ENCODE peak calls at places on chromosomes 12 and 14, in six cellular contexts. One of them, this sample, is unnamed.

GRCh38 chr14:68345738-68346137 is 447.1 kb downstream of the ZFP36L1 start:
- DNase-seq in omental fat pad: no peak
- DNase-seq in activated CD8-positive, alpha-beta T cell treated with anti-CD3 and anti-CD28 coated beads for 36 hours: no peak
- DNase-seq in MM.1S: no peak
- DNase-seq in heart right ventricle: no peak
- DNase-seq in AG04450: no peak
- DNase-seq in this sample: no peak

GRCh38 chr14:97180304-97181200 is 383.4 kb downstream of the VRK1 start:
- DNase-seq in heart right ventricle: no peak
- DNase-seq in AG04450: no peak
- DNase-seq in activated CD8-positive, alpha-beta T cell treated with anti-CD3 and anti-CD28 coated beads for 36 hours: peak; percentile 9
- DNase-seq in MM.1S: no peak
- DNase-seq in omental fat pad: no peak
- DNase-seq in this sample: no peak

GRCh38 chr14:63654346-63654745 is 12.7 kb upstream of the WDR89 start:
- DNase-seq in AG04450: no peak
- DNase-seq in heart right ventricle: no peak
- DNase-seq in omental fat pad: no peak
- DNase-seq in MM.1S: no peak
- DNase-seq in activated CD8-positive, alpha-beta T cell treated with anti-CD3 and anti-CD28 coated beads for 36 hours: no peak
- DNase-seq in this sample: no peak

GRCh38 chr12:109386079-109386473 is 38.4 kb downstream of the MYO1H start:
- DNase-seq in AG04450: no peak
- DNase-seq in omental fat pad: no peak
- DNase-seq in heart right ventricle: no peak
- DNase-seq in activated CD8-positive, alpha-beta T cell treated with anti-CD3 and anti-CD28 coated beads for 36 hours: no peak
- DNase-seq in MM.1S: no peak
- DNase-seq in this sample: no peak

GRCh38 chr12:93318720-93319522 is 58.8 kb upstream of the NUDT4 start:
- DNase-seq in MM.1S: no peak
- DNase-seq in activated CD8-positive, alpha-beta T cell treated with anti-CD3 and anti-CD28 coated beads for 36 hours: no peak
- DNase-seq in omental fat pad: no peak
- DNase-seq in AG04450: no peak
- DNase-seq in heart right ventricle: no peak
- DNase-seq in this sample: no peak

GRCh38 chr14:103862393-103862782 is 15.0 kb upstream of the PPP1R13B start:
- DNase-seq in activated CD8-positive, alpha-beta T cell treated with anti-CD3 and anti-CD28 coated beads for 36 hours: no peak
- DNase-seq in AG04450: no peak
- DNase-seq in omental fat pad: no peak
- DNase-seq in heart right ventricle: no peak
- DNase-seq in MM.1S: no peak
- DNase-seq in this sample: no peak

GRCh38 chr14:35044939-35045797 is 904 bp upstream of the FAM177A1 start:
- DNase-seq in AG04450: peak; percentile 7
- DNase-seq in MM.1S: no peak
- DNase-seq in activated CD8-positive, alpha-beta T cell treated with anti-CD3 and anti-CD28 coated beads for 36 hours: peak; percentile 52
- DNase-seq in heart right ventricle: no peak
- DNase-seq in omental fat pad: no peak
- DNase-seq in this sample: no peak

GRCh38 chr12:88272456-88272855 is 130.3 kb downstream of the TMTC3 start:
- DNase-seq in heart right ventricle: no peak
- DNase-seq in omental fat pad: no peak
- DNase-seq in AG04450: no peak
- DNase-seq in MM.1S: no peak
- DNase-seq in activated CD8-positive, alpha-beta T cell treated with anti-CD3 and anti-CD28 coated beads for 36 hours: no peak
- DNase-seq in this sample: no peak

GRCh38 chr12:112347521-112347920 is 34.7 kb downstream of the HECTD4 start:
- DNase-seq in MM.1S: peak; percentile 19
- DNase-seq in AG04450: peak; percentile 90
- DNase-seq in omental fat pad: no peak
- DNase-seq in activated CD8-positive, alpha-beta T cell treated with anti-CD3 and anti-CD28 coated beads for 36 hours: peak; percentile 27
- DNase-seq in heart right ventricle: no peak
- DNase-seq in this sample: peak; percentile 26

GRCh38 chr14:24630872-24631477 is 3.0 kb downstream of the GZMB start:
- DNase-seq in AG04450: no peak
- DNase-seq in heart right ventricle: no peak
- DNase-seq in MM.1S: no peak
- DNase-seq in activated CD8-positive, alpha-beta T cell treated with anti-CD3 and anti-CD28 coated beads for 36 hours: no peak
- DNase-seq in omental fat pad: no peak
- DNase-seq in this sample: no peak

GRCh38 chr12:50166776-50167025 is 468 bp downstream of the CERS5 start:
- DNase-seq in omental fat pad: no peak
- DNase-seq in activated CD8-positive, alpha-beta T cell treated with anti-CD3 and anti-CD28 coated beads for 36 hours: peak; percentile 84
- DNase-seq in heart right ventricle: peak; percentile 41
- DNase-seq in AG04450: no peak
- DNase-seq in MM.1S: no peak
- DNase-seq in this sample: no peak

GRCh38 chr12:50162225-50162624 is 4.9 kb downstream of the CERS5 start:
- DNase-seq in omental fat pad: no peak
- DNase-seq in AG04450: no peak
- DNase-seq in activated CD8-positive, alpha-beta T cell treated with anti-CD3 and anti-CD28 coated beads for 36 hours: no peak
- DNase-seq in heart right ventricle: no peak
- DNase-seq in MM.1S: no peak
- DNase-seq in this sample: no peak

GRCh38 chr12:50164963-50165362 is 2.2 kb downstream of the CERS5 start:
- DNase-seq in activated CD8-positive, alpha-beta T cell treated with anti-CD3 and anti-CD28 coated beads for 36 hours: no peak
- DNase-seq in AG04450: no peak
- DNase-seq in omental fat pad: no peak
- DNase-seq in MM.1S: no peak
- DNase-seq in heart right ventricle: no peak
- DNase-seq in this sample: no peak

DNA sequence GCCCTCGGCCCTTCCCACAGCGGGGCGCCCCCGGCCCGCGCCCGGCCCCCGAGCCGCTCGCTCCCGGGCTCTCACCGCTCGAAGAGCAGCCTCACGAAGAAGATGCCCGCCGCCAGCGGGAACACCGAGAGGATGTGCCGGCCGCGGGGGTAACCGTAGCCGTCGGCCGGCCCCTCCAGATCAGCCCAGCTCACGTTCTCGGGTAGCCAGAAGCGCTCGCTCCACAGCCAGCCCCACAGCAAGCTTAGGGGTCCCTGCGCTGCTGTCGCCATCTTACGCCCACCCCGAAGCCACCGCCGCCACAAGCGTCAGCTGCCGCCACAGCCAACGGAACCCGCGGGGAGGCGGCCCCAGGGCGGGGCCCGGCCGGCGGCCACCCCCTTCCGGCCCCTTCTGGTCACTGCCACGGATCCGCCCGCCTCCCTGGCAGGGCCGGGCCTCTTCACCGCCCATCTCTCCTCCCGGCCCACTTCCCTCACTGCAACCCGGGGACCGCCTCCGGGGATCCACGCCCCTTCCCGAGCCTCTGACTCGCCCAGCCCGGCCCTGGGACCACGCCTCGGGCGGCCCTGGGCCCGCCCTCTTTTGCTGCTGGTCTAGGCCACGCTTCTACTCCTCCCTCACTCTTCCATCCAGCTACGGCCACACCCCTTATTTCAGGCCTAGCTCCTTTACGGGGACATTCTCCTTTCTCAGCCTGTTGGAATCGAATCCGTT is at the start of gene CERS5:
- DNase-seq in omental fat pad: peak; percentile 90
- DNase-seq in MM.1S: peak; percentile 98
- DNase-seq in AG04450: peak; percentile 96
- DNase-seq in heart right ventricle: peak; percentile 98
- DNase-seq in activated CD8-positive, alpha-beta T cell treated with anti-CD3 and anti-CD28 coated beads for 36 hours: peak; percentile 99
- DNase-seq in this sample: peak; percentile 94
- TF ChIP-seq CTCF in omental fat pad: no peak
- TF ChIP-seq CTCF in MM.1S: no peak
- TF ChIP-seq CTCF in AG04450: no peak
- TF ChIP-seq CTCF in heart right ventricle: peak; percentile 41
- TF ChIP-seq CTCF in activated CD8-positive, alpha-beta T cell treated with anti-CD3 and anti-CD28 coated beads for 36 hours: no peak
- TF ChIP-seq CTCF in this sample: peak; percentile 4

GRCh38 chr14:71534506-71534905 is 397.7 kb upstream of the RGS6 start:
- DNase-seq in heart right ventricle: no peak
- DNase-seq in omental fat pad: no peak
- DNase-seq in AG04450: no peak
- DNase-seq in activated CD8-positive, alpha-beta T cell treated with anti-CD3 and anti-CD28 coated beads for 36 hours: no peak
- DNase-seq in MM.1S: no peak
- DNase-seq in this sample: no peak

GRCh38 chr14:71532349-71532748 is 399.9 kb upstream of the RGS6 start:
- DNase-seq in AG04450: no peak
- DNase-seq in omental fat pad: no peak
- DNase-seq in activated CD8-positive, alpha-beta T cell treated with anti-CD3 and anti-CD28 coated beads for 36 hours: no peak
- DNase-seq in MM.1S: no peak
- DNase-seq in heart right ventricle: no peak
- DNase-seq in this sample: no peak

GRCh38 chr14:71533396-71533795 is 398.8 kb upstream of the RGS6 start:
- DNase-seq in MM.1S: no peak
- DNase-seq in AG04450: no peak
- DNase-seq in heart right ventricle: no peak
- DNase-seq in activated CD8-positive, alpha-beta T cell treated with anti-CD3 and anti-CD28 coated beads for 36 hours: no peak
- DNase-seq in omental fat pad: no peak
- DNase-seq in this sample: no peak

GRCh38 chr14:71533800-71534199 is 398.4 kb upstream of the RGS6 start:
- DNase-seq in activated CD8-positive, alpha-beta T cell treated with anti-CD3 and anti-CD28 coated beads for 36 hours: no peak
- DNase-seq in MM.1S: no peak
- DNase-seq in omental fat pad: no peak
- DNase-seq in heart right ventricle: no peak
- DNase-seq in AG04450: no peak
- DNase-seq in this sample: no peak

DNA sequence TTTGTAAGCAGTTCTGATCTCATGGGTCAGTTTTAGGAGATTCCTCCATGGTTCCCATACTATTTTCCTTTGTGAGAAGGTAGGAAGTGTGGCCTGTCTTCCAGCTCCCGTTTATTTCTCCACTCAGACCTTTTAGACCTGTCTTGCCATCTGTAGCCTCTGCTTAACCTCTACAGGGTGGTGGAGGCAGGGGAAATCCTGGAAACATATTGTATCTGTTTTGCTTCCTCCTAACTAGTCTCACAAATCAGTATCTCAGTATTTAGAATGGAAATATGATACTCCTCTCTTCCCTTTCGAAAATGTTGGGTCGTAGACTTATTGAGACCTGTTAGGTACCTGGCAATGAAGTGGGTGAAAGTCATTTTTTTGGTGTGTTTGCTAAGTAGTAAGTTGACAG is 399.4 kb upstream of the RGS6 start:
- DNase-seq in AG04450: no peak
- DNase-seq in MM.1S: no peak
- DNase-seq in omental fat pad: no peak
- DNase-seq in activated CD8-positive, alpha-beta T cell treated with anti-CD3 and anti-CD28 coated beads for 36 hours: no peak
- DNase-seq in heart right ventricle: no peak
- DNase-seq in this sample: no peak
- TF ChIP-seq CTCF in AG04450: no peak
- TF ChIP-seq CTCF in MM.1S: no peak
- TF ChIP-seq CTCF in omental fat pad: no peak
- TF ChIP-seq CTCF in activated CD8-positive, alpha-beta T cell treated with anti-CD3 and anti-CD28 coated beads for 36 hours: no peak
- TF ChIP-seq CTCF in heart right ventricle: no peak
- TF ChIP-seq CTCF in this sample: no peak

GRCh38 chr14:96065661-96066459 is 26.7 kb downstream of the C14orf132 start:
- DNase-seq in omental fat pad: no peak
- DNase-seq in AG04450: no peak
- DNase-seq in MM.1S: peak; percentile 70
- DNase-seq in heart right ventricle: no peak
- DNase-seq in activated CD8-positive, alpha-beta T cell treated with anti-CD3 and anti-CD28 coated beads for 36 hours: no peak
- DNase-seq in this sample: no peak
- TF ChIP-seq CTCF in omental fat pad: no peak
- TF ChIP-seq CTCF in AG04450: no peak
- TF ChIP-seq CTCF in MM.1S: no peak
- TF ChIP-seq CTCF in heart right ventricle: no peak
- TF ChIP-seq CTCF in activated CD8-positive, alpha-beta T cell treated with anti-CD3 and anti-CD28 coated beads for 36 hours: no peak
- TF ChIP-seq CTCF in this sample: no peak

GRCh38 chr12:130881046-130881445 is 9.2 kb downstream of the RAN start:
- DNase-seq in omental fat pad: no peak
- DNase-seq in AG04450: no peak
- DNase-seq in activated CD8-positive, alpha-beta T cell treated with anti-CD3 and anti-CD28 coated beads for 36 hours: no peak
- DNase-seq in MM.1S: no peak
- DNase-seq in heart right ventricle: no peak
- DNase-seq in this sample: no peak
- TF ChIP-seq CTCF in omental fat pad: no peak
- TF ChIP-seq CTCF in AG04450: no peak
- TF ChIP-seq CTCF in activated CD8-positive, alpha-beta T cell treated with anti-CD3 and anti-CD28 coated beads for 36 hours: no peak
- TF ChIP-seq CTCF in MM.1S: no peak
- TF ChIP-seq CTCF in heart right ventricle: no peak
- TF ChIP-seq CTCF in this sample: no peak

GRCh38 chr12:3458041-3458440 is 33.0 kb upstream of the PRMT8 start:
- DNase-seq in AG04450: no peak
- DNase-seq in omental fat pad: no peak
- DNase-seq in MM.1S: no peak
- DNase-seq in heart right ventricle: no peak
- DNase-seq in activated CD8-positive, alpha-beta T cell treated with anti-CD3 and anti-CD28 coated beads for 36 hours: no peak
- DNase-seq in this sample: no peak

GRCh38 chr12:3454780-3455179 is 36.2 kb upstream of the PRMT8 start:
- DNase-seq in omental fat pad: no peak
- DNase-seq in AG04450: no peak
- DNase-seq in heart right ventricle: no peak
- DNase-seq in MM.1S: no peak
- DNase-seq in activated CD8-positive, alpha-beta T cell treated with anti-CD3 and anti-CD28 coated beads for 36 hours: no peak
- DNase-seq in this sample: no peak

GRCh38 chr12:3455312-3455711 is 35.7 kb upstream of the PRMT8 start:
- DNase-seq in omental fat pad: no peak
- DNase-seq in MM.1S: no peak
- DNase-seq in heart right ventricle: no peak
- DNase-seq in AG04450: no peak
- DNase-seq in activated CD8-positive, alpha-beta T cell treated with anti-CD3 and anti-CD28 coated beads for 36 hours: no peak
- DNase-seq in this sample: no peak

GRCh38 chr12:3453947-3454675 is 36.9 kb upstream of the PRMT8 start:
- DNase-seq in AG04450: peak; percentile 13
- DNase-seq in MM.1S: no peak
- DNase-seq in activated CD8-positive, alpha-beta T cell treated with anti-CD3 and anti-CD28 coated beads for 36 hours: no peak
- DNase-seq in omental fat pad: no peak
- DNase-seq in heart right ventricle: no peak
- DNase-seq in this sample: peak; percentile 27

DNA sequence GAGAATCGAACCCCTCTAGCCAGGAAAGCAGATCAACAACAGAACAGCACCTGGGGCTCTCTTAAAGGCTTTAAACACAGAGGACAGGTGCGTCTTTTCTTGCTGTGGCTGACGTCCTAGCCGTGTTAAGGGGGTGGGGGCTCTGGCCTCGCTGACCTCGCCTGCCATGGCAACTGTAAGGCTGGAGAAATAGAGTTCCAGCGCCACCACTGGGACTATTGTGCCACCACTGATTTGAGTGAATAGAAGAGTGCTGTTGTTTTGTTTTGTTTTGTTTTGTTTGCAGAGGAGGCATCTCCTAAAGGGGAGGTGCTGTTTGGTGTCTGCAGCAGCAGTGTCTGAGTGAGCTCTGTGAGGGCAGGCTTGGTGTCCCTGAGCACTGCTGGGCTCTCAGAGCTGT is 34.2 kb upstream of the PRMT8 start:
- DNase-seq in activated CD8-positive, alpha-beta T cell treated with anti-CD3 and anti-CD28 coated beads for 36 hours: peak; percentile 4
- DNase-seq in heart right ventricle: no peak
- DNase-seq in MM.1S: no peak
- DNase-seq in AG04450: no peak
- DNase-seq in omental fat pad: no peak
- DNase-seq in this sample: no peak
- TF ChIP-seq CTCF in activated CD8-positive, alpha-beta T cell treated with anti-CD3 and anti-CD28 coated beads for 36 hours: no peak
- TF ChIP-seq CTCF in heart right ventricle: no peak
- TF ChIP-seq CTCF in MM.1S: no peak
- TF ChIP-seq CTCF in AG04450: no peak
- TF ChIP-seq CTCF in omental fat pad: no peak
- TF ChIP-seq CTCF in this sample: no peak

GRCh38 chr12:75560167-75560566 is 48.8 kb upstream of the KRR1 start:
- DNase-seq in heart right ventricle: no peak
- DNase-seq in AG04450: no peak
- DNase-seq in activated CD8-positive, alpha-beta T cell treated with anti-CD3 and anti-CD28 coated beads for 36 hours: no peak
- DNase-seq in MM.1S: peak; percentile 20
- DNase-seq in omental fat pad: no peak
- DNase-seq in this sample: peak; percentile 41
- TF ChIP-seq CTCF in heart right ventricle: peak; percentile 51
- TF ChIP-seq CTCF in AG04450: peak; percentile 49
- TF ChIP-seq CTCF in activated CD8-positive, alpha-beta T cell treated with anti-CD3 and anti-CD28 coated beads for 36 hours: no peak
- TF ChIP-seq CTCF in MM.1S: peak; percentile 25
- TF ChIP-seq CTCF in omental fat pad: no peak
- TF ChIP-seq CTCF in this sample: peak; percentile 45

GRCh38 chr14:90599748-90600507 is 203.1 kb downstream of the CALM1 start:
- DNase-seq in AG04450: no peak
- DNase-seq in MM.1S: no peak
- DNase-seq in omental fat pad: no peak
- DNase-seq in activated CD8-positive, alpha-beta T cell treated with anti-CD3 and anti-CD28 coated beads for 36 hours: peak; percentile 5
- DNase-seq in heart right ventricle: no peak
- DNase-seq in this sample: no peak
- TF ChIP-seq CTCF in AG04450: no peak
- TF ChIP-seq CTCF in MM.1S: no peak
- TF ChIP-seq CTCF in omental fat pad: no peak
- TF ChIP-seq CTCF in activated CD8-positive, alpha-beta T cell treated with anti-CD3 and anti-CD28 coated beads for 36 hours: no peak
- TF ChIP-seq CTCF in heart right ventricle: peak; percentile 17
- TF ChIP-seq CTCF in this sample: peak; percentile 2